ENCODE peak calls at places on chromosomes 7 and 10, in five cellular contexts. H, P, Q, T and F are unnamed samples.

GRCh38 chr7:40213856-40214255 is 79.1 kb downstream of the SUGCT start:
- DNase-seq in P (no peak), T (no peak), H (peak; percentile 14), Q (no peak), F (peak; percentile 72)

GRCh38 chr10:95655571-95656290 is 780 bp downstream of the ALDH18A1 start:
- DNase-seq in P (peak; percentile 41), Q (no peak), T (peak; percentile 20), H (peak; percentile 50), F (peak; percentile 40)

GRCh38 chr7:129550673-129551360 is 48.5 kb downstream of the SMKR1 start:
- DNase-seq in P (no peak), H (no peak), T (no peak), Q (no peak), F (no peak)

GRCh38 chr10:32952094-32952493 is 5.9 kb downstream of the ITGB1 start:
- DNase-seq in P (no peak), T (no peak), Q (no peak), H (no peak), F (no peak)

GRCh38 chr10:63628526-63629362 is 107.5 kb downstream of the REEP3 start:
- DNase-seq in H (no peak), T (peak; percentile 55), Q (no peak), P (peak; percentile 54), F (no peak)

GRCh38 chr7:127692200-127692599 is 40.2 kb downstream of the SND1 start:
- DNase-seq in Q (no peak), H (no peak), T (no peak), P (no peak), F (no peak)

GRCh38 chr10:99975942-99976809 is 33.6 kb downstream of the DNMBP start:
- DNase-seq in P (no peak), H (peak; percentile 72), T (no peak), Q (no peak), F (no peak)

GRCh38 chr7:122743211-122743610 is 40.5 kb upstream of the RNF148 start:
- DNase-seq in P (no peak), T (no peak), H (no peak), Q (no peak), F (no peak)

GRCh38 chr7:12490941-12491340 is 79.6 kb upstream of the SCIN start:
- DNase-seq in P (no peak), H (no peak), T (no peak), Q (no peak), F (no peak)

GRCh38 chr7:92835851-92836488 is 403 bp downstream of the CDK6 start:
- DNase-seq in T (no peak), Q (no peak), H (no peak), P (peak; percentile 34), F (peak; percentile 16)

GRCh38 chr7:17990761-17991160 is 36.9 kb downstream of the PRPS1L1 start:
- DNase-seq in Q (no peak), P (no peak), H (no peak), T (no peak), F (peak; percentile 90)

GRCh38 chr10:119872860-119873671 is 423 bp upstream of the MCMBP start:
- DNase-seq in H (peak; percentile 80), P (peak; percentile 90), Q (no peak), T (peak; percentile 77), F (peak; percentile 77)

GRCh38 chr10:131084791-131085585 is 226.5 kb downstream of the TCERG1L start:
- DNase-seq in Q (no peak), H (no peak), T (no peak), P (no peak), F (peak; percentile 69)

GRCh38 chr10:454860-455259 is 234.6 kb downstream of the DIP2C start:
- DNase-seq in T (no peak), P (peak; percentile 75), H (peak; percentile 92), Q (no peak), F (peak; percentile 94)

GRCh38 chr10:61438141-61438984 is 14.8 kb downstream of the TMEM26 start:
- DNase-seq in P (peak; percentile 77), Q (no peak), H (peak; percentile 38), T (no peak), F (no peak)

GRCh38 chr10:79374312-79375191 is 27.3 kb downstream of the PPIF start:
- DNase-seq in P (peak; percentile 84), H (peak; percentile 67), Q (peak; percentile 59), T (peak; percentile 72), F (peak; percentile 92)

GRCh38 chr10:125127110-125127509 is 33.3 kb downstream of the CTBP2 start:
- DNase-seq in P (no peak), H (no peak), T (no peak), Q (no peak), F (no peak)

GRCh38 chr7:154167807-154168206 is 115.6 kb downstream of the DPP6 start:
- DNase-seq in T (no peak), H (no peak), P (peak; percentile 60), Q (no peak), F (no peak)

GRCh38 chr7:99733448-99733847 is 1.5 kb downstream of the CYP3A7 start:
- DNase-seq in Q (no peak), H (no peak), P (peak; percentile 37), T (no peak), F (no peak)

GRCh38 chr10:23158370-23158769 is 33.7 kb upstream of the PTF1A start:
- DNase-seq in P (peak; percentile 76), T (peak; percentile 72), H (peak; percentile 58), Q (no peak), F (peak; percentile 75)

GRCh38 chr7:15317215-15317614 is 244.6 kb downstream of the AGMO start:
- DNase-seq in P (no peak), T (no peak), Q (no peak), H (no peak), F (no peak)

GRCh38 chr7:4733936-4734528 is 41.4 kb upstream of the AP5Z1 start:
- DNase-seq in H (no peak), T (no peak), Q (no peak), P (no peak), F (no peak)

GRCh38 chr7:151796091-151796870 is 80.6 kb downstream of the PRKAG2 start:
- DNase-seq in H (peak; percentile 15), T (no peak), Q (no peak), P (no peak), F (peak; percentile 74)

GRCh38 chr10:67878133-67878532 is 6.3 kb upstream of the SIRT1 start:
- DNase-seq in T (no peak), Q (no peak), H (no peak), P (no peak), F (no peak)

GRCh38 chr10:124560377-124560776 is 98.8 kb downstream of the LHPP start:
- DNase-seq in T (no peak), Q (no peak), P (no peak), H (peak; percentile 62), F (no peak)

DNA sequence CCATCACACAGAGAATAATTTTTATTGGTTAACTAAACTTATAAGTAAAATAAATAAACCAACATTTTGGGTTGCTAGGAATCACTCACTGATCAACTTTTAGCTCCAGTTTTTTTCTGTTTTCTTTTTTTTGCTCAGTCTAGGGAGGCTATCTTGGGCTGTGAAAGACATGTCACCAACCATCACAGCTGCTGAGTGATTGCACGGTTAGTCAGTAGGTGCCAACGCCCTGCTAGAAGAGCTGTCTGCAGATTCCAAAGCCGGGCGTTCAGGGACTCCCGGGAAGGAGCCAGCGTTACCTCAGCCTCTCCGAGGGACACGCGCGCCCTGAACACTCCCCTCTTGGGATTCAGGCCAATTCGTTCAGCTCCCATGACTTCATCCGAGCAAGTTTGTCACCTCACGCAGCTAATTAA is 604 bp upstream of the STAM start:
- DNase-seq in H (peak; percentile 78), Q (no peak), T (no peak), P (peak; percentile 83), F (peak; percentile 92)
- H4K8ac ChIP-seq in H (peak overlapping the region; percentile 42), Q (peak overlapping the region; percentile 22), T (no peak overlapping the region), P (no peak overlapping the region), F (peak overlapping the region; percentile 92)

DNA sequence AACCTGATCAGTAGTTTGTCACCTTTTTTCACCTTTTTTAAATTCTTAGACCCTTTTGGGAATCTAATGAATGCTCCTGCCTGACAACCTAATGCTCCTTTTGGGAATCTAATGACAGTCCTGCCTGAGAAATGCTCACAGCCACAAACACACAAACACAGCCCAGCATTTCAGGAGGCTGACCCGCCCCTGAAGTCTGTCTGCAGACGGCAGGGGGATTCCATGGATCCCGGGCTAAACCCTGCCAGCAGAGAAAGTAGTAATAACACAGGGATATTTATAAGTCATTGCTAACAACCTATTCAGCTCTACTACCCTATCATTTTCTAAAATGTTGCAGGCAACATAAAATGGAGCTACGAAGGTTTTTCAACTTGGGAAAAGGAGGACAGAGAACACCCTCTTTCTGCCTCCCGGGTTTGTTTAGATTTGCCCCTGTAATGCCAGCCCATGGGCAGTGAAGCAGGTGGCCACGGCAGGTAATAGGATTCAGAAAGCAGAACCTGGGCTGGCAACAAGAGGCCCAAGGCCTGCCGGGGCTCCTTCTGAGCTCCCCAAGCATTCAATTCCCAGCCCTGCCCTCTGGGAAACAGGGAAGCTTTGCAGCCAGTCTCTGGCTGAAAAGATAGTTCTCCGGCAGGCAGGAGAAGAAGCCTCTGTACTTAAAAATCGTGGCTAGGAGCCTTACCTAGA is 65.2 kb downstream of the CREB3L2 start:
- DNase-seq in T (no peak), H (no peak), Q (no peak), P (no peak), F (no peak)
- H3K18ac ChIP-seq in T (no peak overlapping the region), H (no peak overlapping the region), Q (no peak overlapping the region), P (no peak overlapping the region), F (no peak overlapping the region)

DNA sequence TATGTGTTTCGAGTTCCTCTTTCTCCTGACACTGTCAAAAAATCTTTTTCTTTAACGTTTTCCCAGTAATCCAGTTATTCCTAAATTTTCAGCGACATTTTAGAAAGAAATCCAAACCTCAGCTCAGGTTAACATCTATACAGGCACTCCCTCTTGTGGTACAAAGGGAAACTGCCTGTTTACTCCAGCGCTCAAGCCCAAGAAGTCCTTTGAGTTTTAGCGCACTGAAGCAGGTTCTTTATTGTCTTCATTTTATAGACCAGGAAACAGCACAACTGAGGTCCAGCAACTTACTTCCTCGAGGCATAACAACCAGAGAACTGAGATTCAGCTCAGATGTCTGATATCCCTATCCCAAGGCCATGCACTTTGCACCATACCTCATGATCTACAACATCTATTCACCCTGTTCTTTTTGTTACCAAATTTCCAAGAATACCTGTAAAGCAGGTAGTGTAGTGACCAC is 287.2 kb upstream of the MKLN1 start:
- DNase-seq in T (peak; percentile 50), Q (no peak), H (peak; percentile 77), P (peak; percentile 68), F (peak; percentile 60)
- H4K8ac ChIP-seq in T (no peak overlapping the region), Q (no peak overlapping the region), H (no peak overlapping the region), P (no peak overlapping the region), F (no peak overlapping the region)

GRCh38 chr10:128058746-128059125 is 67.5 kb downstream of the MKI67 start:
- DNase-seq in Q (no peak), T (no peak), P (no peak), H (no peak), F (no peak)

GRCh38 chr10:128061306-128062300 is 64.6 kb downstream of the MKI67 start:
- DNase-seq in Q (no peak), T (no peak), P (no peak), H (no peak), F (no peak)

GRCh38 chr10:128059266-128059850 is 66.9 kb downstream of the MKI67 start:
- DNase-seq in T (no peak), Q (no peak), P (no peak), H (no peak), F (no peak)

GRCh38 chr10:128059915-128060314 is 66.3 kb downstream of the MKI67 start:
- DNase-seq in P (no peak), Q (no peak), T (no peak), H (no peak), F (no peak)

DNA sequence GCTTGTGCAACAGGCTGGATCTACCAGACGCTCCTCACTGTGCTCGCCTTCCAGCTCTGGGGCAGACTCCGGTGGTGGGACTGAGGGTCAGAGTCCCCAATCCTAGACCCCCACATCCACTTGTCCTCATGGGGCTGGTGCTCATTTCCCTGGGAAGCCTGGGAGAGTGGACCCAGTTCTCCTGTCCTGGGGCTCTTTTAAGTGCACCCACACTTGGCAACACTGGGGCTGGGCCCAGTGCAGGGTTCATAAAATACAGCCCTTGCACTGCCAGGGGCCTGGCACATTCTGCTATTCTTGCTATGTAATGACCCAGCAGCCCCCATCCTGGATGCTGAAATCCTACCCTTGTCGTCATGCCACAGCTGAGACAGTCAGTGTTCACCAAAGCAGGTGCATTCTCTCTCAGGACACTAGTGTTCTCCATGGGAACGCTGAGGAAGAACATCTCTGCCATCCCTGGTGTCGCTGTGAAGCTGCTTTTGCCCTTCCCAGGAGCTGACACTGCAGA is 65.8 kb downstream of the MKI67 start:
- DNase-seq in H (no peak), T (no peak), Q (no peak), P (no peak), F (no peak)
- H3K18ac ChIP-seq in H (no peak overlapping the region), T (no peak overlapping the region), Q (no peak overlapping the region), P (no peak overlapping the region), F (no peak overlapping the region)